ENCODE peak calls at places on chromosomes 11 and 22, in four cellular contexts. Z is activated CD4-positive, alpha-beta T cell treated with anti-CD3 and anti-CD28 coated beads, Interleukin-2, amount 50 U/mL, for 48 hours; M is stimulated activated CD4-positive, alpha-beta T cell treated with anti-CD3 and anti-CD28 coated beads, TNF-alpha, amount 100 ng/mL, for 48 hours; C is LNCaP clone FGC. Q is an unnamed sample.

GRCh38 chr11:614583-615452 is 932 bp downstream of the IRF7 start:
- DNase-seq in Z (no peak), C (peak; percentile 25), M (no peak), Q (peak; percentile 25)

GRCh38 chr11:61107888-61108287 is 5.6 kb downstream of the CD5 start:
- DNase-seq in M (no peak), Z (no peak), C (no peak), Q (no peak)

GRCh38 chr11:14445542-14446530 is 53.8 kb downstream of the COPB1 start:
- DNase-seq in C (no peak), Z (no peak), M (no peak), Q (peak; percentile 63)

GRCh38 chr22:20423636-20424511 is 13.8 kb downstream of the SCARF2 start:
- DNase-seq in C (no peak), M (no peak), Z (no peak), Q (no peak)

GRCh38 chr11:112968988-112969714 is 7.9 kb downstream of the NCAM1 start:
- DNase-seq in Z (no peak), C (no peak), M (no peak), Q (no peak)

GRCh38 chr11:63639195-63639832 is 25.1 kb upstream of the PLAAT3 start:
- DNase-seq in C (no peak), M (no peak), Z (no peak), Q (peak; percentile 26)

GRCh38 chr11:133515075-133515474 is 17.2 kb downstream of the OPCML start:
- DNase-seq in C (no peak), M (no peak), Z (no peak), Q (no peak)

GRCh38 chr11:20000393-20001134 is 159.7 kb downstream of the DBX1 start:
- DNase-seq in C (no peak), Z (no peak), M (no peak), Q (no peak)

GRCh38 chr11:96073536-96073935 is 149.6 kb upstream of the MTMR2 start:
- DNase-seq in M (no peak), C (no peak), Z (no peak), Q (no peak)

GRCh38 chr11:67542971-67543370 is 19.7 kb upstream of the CABP2 start:
- DNase-seq in Z (no peak), M (no peak), C (no peak), Q (no peak)

GRCh38 chr11:124915541-124916369 is 3.3 kb upstream of the HEPN1 start:
- DNase-seq in Z (no peak), C (no peak), M (no peak), Q (peak; percentile 50)

GRCh38 chr11:75468534-75469340 is 35.7 kb upstream of the KLHL35 start:
- DNase-seq in M (no peak), Z (no peak), C (no peak), Q (no peak)

GRCh38 chr11:83540112-83540675 is 254.0 kb upstream of the CCDC90B start:
- DNase-seq in M (no peak), Z (no peak), C (no peak), Q (no peak)

GRCh38 chr11:64298966-64299846 is 952 bp upstream of the CATSPERZ start:
- DNase-seq in M (no peak), Z (no peak), C (no peak), Q (no peak)

GRCh38 chr11:33412231-33412630 is 155.1 kb downstream of the HIPK3 start:
- DNase-seq in Z (no peak), C (no peak), M (no peak), Q (no peak)

Q was measured in RKO.